ENCODE peak calls at places on chromosomes 5 and 9, in five cellular contexts. W is activated CD4-positive, alpha-beta T cell treated with anti-CD3 and anti-CD28 coated beads, Interleukin-2, amount 50 U/mL, for 48 hours; V is thyroid gland; U is amniotic stem cell; P is posterior vena cava. E is an unnamed sample.

GRCh38 chr5:127870914-127871313 is 167.7 kb downstream of the CCDC192 start:
- DNase-seq in W (no peak), V (peak; percentile 72), U (no peak), P (peak; percentile 87), E (no peak)

GRCh38 chr5:143216211-143216610 is 187.3 kb downstream of the NR3C1 start:
- DNase-seq in W (no peak), V (no peak), U (no peak), P (no peak), E (no peak)

GRCh38 chr5:142108432-142109355 is at the start of gene NDFIP1:
- DNase-seq in W (peak; percentile 82), V (peak; percentile 87), U (peak; percentile 50), P (peak; percentile 96), E (peak; percentile 68)

GRCh38 chr5:81694726-81695125 is 56.2 kb downstream of the SSBP2 start:
- DNase-seq in W (no peak), V (peak; percentile 38), U (no peak), P (no peak), E (no peak)

GRCh38 chr9:96515629-96516470 is 65.9 kb downstream of the HABP4 start:
- DNase-seq in W (no peak), V (no peak), U (no peak), P (no peak), E (no peak)

GRCh38 chr5:36060516-36060885 is 6.2 kb downstream of the UGT3A2 start:
- DNase-seq in W (no peak), V (no peak), U (no peak), P (no peak), E (no peak)

GRCh38 chr5:5351288-5352089 is 71.0 kb upstream of the ICE1 start:
- DNase-seq in W (no peak), V (no peak), U (no peak), P (no peak), E (no peak)

GRCh38 chr5:6674421-6674820 is 38.8 kb upstream of the TENT4A start:
- DNase-seq in W (no peak), V (no peak), U (no peak), P (no peak), E (no peak)

GRCh38 chr9:26597542-26597941 is 295.1 kb downstream of the CAAP1 start:
- DNase-seq in W (no peak), V (no peak), U (no peak), P (no peak), E (no peak)

GRCh38 chr5:33891731-33892418 is at the start of gene ADAMTS12:
- DNase-seq in W (no peak), V (peak; percentile 13), U (peak; percentile 73), P (peak; percentile 83), E (no peak)

GRCh38 chr9:72383978-72384709 is 19.1 kb upstream of the ZFAND5 start:
- DNase-seq in W (no peak), V (no peak), U (peak; percentile 76), P (no peak), E (no peak)

GRCh38 chr5:143837306-143837848 is 25.4 kb downstream of the HMHB1 start:
- DNase-seq in W (no peak), V (no peak), U (no peak), P (no peak), E (no peak)

GRCh38 chr9:124209279-124209678 is 48.5 kb upstream of the NEK6 start:
- DNase-seq in W (no peak), V (no peak), U (no peak), P (peak; percentile 35), E (no peak)

GRCh38 chr9:89695441-89695891 is 90.7 kb downstream of the GADD45G start:
- DNase-seq in W (no peak), V (no peak), U (no peak), P (no peak), E (no peak)

GRCh38 chr9:124284237-124284831 is 26.6 kb downstream of the NEK6 start:
- DNase-seq in W (no peak), V (no peak), U (no peak), P (no peak), E (no peak)

GRCh38 chr5:9244417-9244816 is 301.5 kb downstream of the SEMA5A start:
- DNase-seq in W (no peak), V (no peak), U (no peak), P (no peak), E (no peak)

GRCh38 chr9:114896344-114896743 is 34.0 kb downstream of the TNFSF8 start:
- DNase-seq in W (no peak), V (no peak), U (no peak), P (no peak), E (no peak)

GRCh38 chr5:28408186-28408585 is 1369.8 kb upstream of the CDH9 start:
- DNase-seq in W (no peak), V (no peak), U (peak; percentile 74), P (no peak), E (no peak)

GRCh38 chr5:171342362-171343111 is 33.5 kb downstream of the TLX3 start:
- DNase-seq in W (peak; percentile 21), V (peak; percentile 36), U (peak; percentile 61), P (no peak), E (peak; percentile 36)

GRCh38 chr9:93132946-93133640 is 958 bp downstream of the NINJ1 start:
- DNase-seq in W (no peak), V (peak; percentile 83), U (no peak), P (peak; percentile 83), E (no peak)

GRCh38 chr9:126752881-126753670 is 51.8 kb upstream of the ZBTB43 start:
- DNase-seq in W (no peak), V (no peak), U (no peak), P (no peak), E (no peak)

GRCh38 chr9:126373241-126373640 is 46.6 kb downstream of the MVB12B start:
- DNase-seq in W (no peak), V (peak; percentile 90), U (no peak), P (no peak), E (no peak)

GRCh38 chr5:125298711-125299379 is 552.4 kb upstream of the ZNF608 start:
- DNase-seq in W (no peak), V (no peak), U (no peak), P (no peak), E (no peak)

GRCh38 chr5:145775411-145775810 is 59.7 kb downstream of the PRELID2 start:
- DNase-seq in W (no peak), V (no peak), U (peak; percentile 2), P (no peak), E (no peak)

GRCh38 chr9:81489048-81489447 is 200.3 kb downstream of the TLE1 start:
- DNase-seq in W (no peak), V (no peak), U (no peak), P (no peak), E (no peak)

E was measured in GM19239.